ENCODE peak calls at places on chromosome 9, in seven cellular contexts. One of them, this sample, is unnamed.
A peak's percentile ranks its signal among the peaks of the same experiment; 100 is the strongest.

GRCh38 chr9:121860744-121861143 is 209.3 kb downstream of the DAB2IP start:
- DNase-seq in keratinocyte: no peak
- DNase-seq in fibroblast of villous mesenchyme: peak; percentile 89
- DNase-seq in esophagus squamous epithelium: no peak
- DNase-seq in AG09309: peak; percentile 77
- DNase-seq in Caco-2: no peak
- DNase-seq in lung: no peak
- DNase-seq in this sample: peak; percentile 74

GRCh38 chr9:127946728-127947127 is 9.1 kb upstream of the DPM2 start:
- DNase-seq in Caco-2: no peak
- DNase-seq in fibroblast of villous mesenchyme: no peak
- DNase-seq in lung: no peak
- DNase-seq in esophagus squamous epithelium: no peak
- DNase-seq in keratinocyte: no peak
- DNase-seq in AG09309: no peak
- DNase-seq in this sample: no peak

GRCh38 chr9:112288029-112288428 is 45.4 kb downstream of the PTBP3 start:
- DNase-seq in AG09309: no peak
- DNase-seq in keratinocyte: no peak
- DNase-seq in lung: no peak
- DNase-seq in Caco-2: no peak
- DNase-seq in esophagus squamous epithelium: no peak
- DNase-seq in fibroblast of villous mesenchyme: peak; percentile 21
- DNase-seq in this sample: no peak

GRCh38 chr9:110995511-110996340 is 42.5 kb downstream of the LPAR1 start:
- DNase-seq in Caco-2: no peak
- DNase-seq in esophagus squamous epithelium: no peak
- DNase-seq in AG09309: no peak
- DNase-seq in lung: no peak
- DNase-seq in fibroblast of villous mesenchyme: peak; percentile 95
- DNase-seq in keratinocyte: no peak
- DNase-seq in this sample: no peak

GRCh38 chr9:129058965-129059795 is 21.7 kb upstream of the DOLPP1 start:
- DNase-seq in keratinocyte: no peak
- DNase-seq in esophagus squamous epithelium: no peak
- DNase-seq in AG09309: no peak
- DNase-seq in Caco-2: peak; percentile 25
- DNase-seq in fibroblast of villous mesenchyme: no peak
- DNase-seq in lung: no peak
- DNase-seq in this sample: no peak

GRCh38 chr9:132412089-132412488 is 2.1 kb downstream of the CFAP77 start:
- DNase-seq in keratinocyte: no peak
- DNase-seq in Caco-2: peak; percentile 39
- DNase-seq in AG09309: no peak
- DNase-seq in fibroblast of villous mesenchyme: no peak
- DNase-seq in esophagus squamous epithelium: no peak
- DNase-seq in lung: no peak
- DNase-seq in this sample: no peak

GRCh38 chr9:80557256-80557655 is 985.5 kb downstream of the TLE4 start:
- DNase-seq in esophagus squamous epithelium: no peak
- DNase-seq in Caco-2: no peak
- DNase-seq in lung: no peak
- DNase-seq in AG09309: no peak
- DNase-seq in fibroblast of villous mesenchyme: no peak
- DNase-seq in keratinocyte: no peak
- DNase-seq in this sample: no peak

GRCh38 chr9:80755586-80755985 is 933.8 kb downstream of the TLE1 start:
- DNase-seq in Caco-2: no peak
- DNase-seq in fibroblast of villous mesenchyme: no peak
- DNase-seq in keratinocyte: no peak
- DNase-seq in esophagus squamous epithelium: no peak
- DNase-seq in AG09309: no peak
- DNase-seq in lung: no peak
- DNase-seq in this sample: no peak

GRCh38 chr9:129038109-129038852 is 1.9 kb downstream of the MIGA2 start:
- DNase-seq in fibroblast of villous mesenchyme: no peak
- DNase-seq in keratinocyte: no peak
- DNase-seq in Caco-2: no peak
- DNase-seq in lung: no peak
- DNase-seq in esophagus squamous epithelium: no peak
- DNase-seq in AG09309: no peak
- DNase-seq in this sample: no peak

GRCh38 chr9:114448706-114449105 is 56.6 kb downstream of the WHRN start:
- DNase-seq in keratinocyte: peak; percentile 35
- DNase-seq in AG09309: no peak
- DNase-seq in lung: no peak
- DNase-seq in fibroblast of villous mesenchyme: no peak
- DNase-seq in esophagus squamous epithelium: no peak
- DNase-seq in Caco-2: no peak
- DNase-seq in this sample: no peak

GRCh38 chr9:83473488-83473971 is 64.7 kb downstream of the FRMD3 start:
- DNase-seq in keratinocyte: no peak
- DNase-seq in lung: no peak
- DNase-seq in esophagus squamous epithelium: no peak
- DNase-seq in Caco-2: peak; percentile 27
- DNase-seq in AG09309: no peak
- DNase-seq in fibroblast of villous mesenchyme: peak; percentile 58
- DNase-seq in this sample: no peak

GRCh38 chr9:114156311-114156657 is 947 bp downstream of the COL27A1 start:
- DNase-seq in lung: no peak
- DNase-seq in fibroblast of villous mesenchyme: peak; percentile 74
- DNase-seq in Caco-2: no peak
- DNase-seq in esophagus squamous epithelium: no peak
- DNase-seq in keratinocyte: no peak
- DNase-seq in AG09309: no peak
- DNase-seq in this sample: no peak

GRCh38 chr9:114989600-114990410 is 59.4 kb upstream of the TNFSF8 start:
- DNase-seq in fibroblast of villous mesenchyme: no peak
- DNase-seq in esophagus squamous epithelium: no peak
- DNase-seq in AG09309: no peak
- DNase-seq in lung: no peak
- DNase-seq in Caco-2: no peak
- DNase-seq in keratinocyte: no peak
- DNase-seq in this sample: no peak

GRCh38 chr9:113886003-113886324 is 9.9 kb downstream of the ZNF618 start:
- DNase-seq in lung: no peak
- DNase-seq in AG09309: no peak
- DNase-seq in keratinocyte: no peak
- DNase-seq in fibroblast of villous mesenchyme: no peak
- DNase-seq in Caco-2: no peak
- DNase-seq in esophagus squamous epithelium: no peak
- DNase-seq in this sample: no peak

GRCh38 chr9:69877852-69878507 is 57.4 kb downstream of the CFAP95 start:
- DNase-seq in fibroblast of villous mesenchyme: peak; percentile 51
- DNase-seq in keratinocyte: no peak
- DNase-seq in Caco-2: no peak
- DNase-seq in lung: no peak
- DNase-seq in esophagus squamous epithelium: no peak
- DNase-seq in AG09309: peak; percentile 29
- DNase-seq in this sample: no peak

GRCh38 chr9:30771278-30771677 is 1613.2 kb upstream of the ACO1 start:
- DNase-seq in AG09309: no peak
- DNase-seq in fibroblast of villous mesenchyme: no peak
- DNase-seq in esophagus squamous epithelium: no peak
- DNase-seq in lung: no peak
- DNase-seq in Caco-2: no peak
- DNase-seq in keratinocyte: no peak
- DNase-seq in this sample: no peak

GRCh38 chr9:112860466-112860865 is 30.2 kb downstream of the SLC46A2 start:
- DNase-seq in keratinocyte: no peak
- DNase-seq in Caco-2: no peak
- DNase-seq in lung: no peak
- DNase-seq in AG09309: no peak
- DNase-seq in esophagus squamous epithelium: no peak
- DNase-seq in fibroblast of villous mesenchyme: no peak
- DNase-seq in this sample: no peak

GRCh38 chr9:133763272-133764183 is 25.4 kb upstream of the SARDH start:
- DNase-seq in lung: no peak
- DNase-seq in Caco-2: no peak
- DNase-seq in keratinocyte: no peak
- DNase-seq in fibroblast of villous mesenchyme: no peak
- DNase-seq in esophagus squamous epithelium: no peak
- DNase-seq in AG09309: peak; percentile 7
- DNase-seq in this sample: no peak

GRCh38 chr9:19481971-19482404 is 73.2 kb downstream of the ACER2 start:
- DNase-seq in keratinocyte: no peak
- DNase-seq in lung: no peak
- DNase-seq in fibroblast of villous mesenchyme: no peak
- DNase-seq in Caco-2: no peak
- DNase-seq in esophagus squamous epithelium: no peak
- DNase-seq in AG09309: no peak
- DNase-seq in this sample: no peak

GRCh38 chr9:92506184-92506857 is 24.0 kb upstream of the ASPN start:
- DNase-seq in fibroblast of villous mesenchyme: peak; percentile 88
- DNase-seq in lung: no peak
- DNase-seq in keratinocyte: peak; percentile 64
- DNase-seq in Caco-2: no peak
- DNase-seq in AG09309: peak; percentile 88
- DNase-seq in esophagus squamous epithelium: peak; percentile 1
- DNase-seq in this sample: peak; percentile 86

GRCh38 chr9:17165734-17166133 is 30.9 kb downstream of the CNTLN start:
- DNase-seq in esophagus squamous epithelium: no peak
- DNase-seq in Caco-2: no peak
- DNase-seq in fibroblast of villous mesenchyme: no peak
- DNase-seq in keratinocyte: no peak
- DNase-seq in AG09309: no peak
- DNase-seq in lung: no peak
- DNase-seq in this sample: no peak

DNA sequence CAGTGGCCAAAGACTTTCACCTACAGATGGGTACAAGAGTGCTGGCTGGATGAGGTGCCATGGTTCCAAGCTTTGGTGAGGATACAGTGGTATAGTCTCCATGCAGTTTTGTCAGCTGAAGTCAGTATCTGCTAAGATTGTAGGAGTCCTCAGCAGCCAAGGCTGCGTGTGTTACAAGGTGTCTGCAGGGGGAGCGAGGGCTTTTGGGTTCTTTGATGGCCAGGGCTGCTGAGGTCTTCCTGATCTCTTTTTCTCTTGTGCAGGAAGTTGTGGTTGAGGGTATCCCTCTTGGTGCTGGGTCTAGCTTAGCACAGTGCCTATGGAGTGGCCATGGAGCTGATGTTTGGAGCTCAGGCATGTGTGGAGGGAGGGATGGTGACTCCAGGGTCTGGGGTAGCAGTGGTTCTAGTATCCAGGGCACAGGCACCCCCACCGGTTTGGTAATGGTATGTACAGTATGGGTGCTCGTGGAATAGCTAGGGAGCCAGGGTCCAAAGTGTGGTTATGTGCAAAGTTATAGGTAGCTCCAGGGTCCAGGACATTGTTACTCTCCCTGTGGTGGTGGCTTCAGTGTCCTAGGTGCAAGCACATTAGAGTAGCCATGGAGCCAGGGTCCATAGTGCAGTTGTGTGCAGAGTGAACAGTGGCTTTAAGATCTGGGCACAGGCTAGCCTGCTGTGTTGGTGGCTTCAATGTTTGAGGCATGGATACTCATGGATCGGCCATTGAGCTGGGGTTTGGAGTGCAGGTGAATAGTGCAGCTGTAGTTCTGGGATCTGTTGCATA is 36.7 kb downstream of the CNTLN start:
- DNase-seq in esophagus squamous epithelium: no peak
- DNase-seq in lung: no peak
- DNase-seq in AG09309: no peak
- DNase-seq in Caco-2: no peak
- DNase-seq in fibroblast of villous mesenchyme: no peak
- DNase-seq in keratinocyte: no peak
- DNase-seq in this sample: no peak
- TF ChIP-seq CTCF in esophagus squamous epithelium: no peak
- TF ChIP-seq CTCF in lung: no peak
- TF ChIP-seq CTCF in AG09309: no peak
- TF ChIP-seq CTCF in Caco-2: no peak
- TF ChIP-seq CTCF in fibroblast of villous mesenchyme: no peak
- TF ChIP-seq CTCF in keratinocyte: no peak
- TF ChIP-seq CTCF in this sample: no peak

DNA sequence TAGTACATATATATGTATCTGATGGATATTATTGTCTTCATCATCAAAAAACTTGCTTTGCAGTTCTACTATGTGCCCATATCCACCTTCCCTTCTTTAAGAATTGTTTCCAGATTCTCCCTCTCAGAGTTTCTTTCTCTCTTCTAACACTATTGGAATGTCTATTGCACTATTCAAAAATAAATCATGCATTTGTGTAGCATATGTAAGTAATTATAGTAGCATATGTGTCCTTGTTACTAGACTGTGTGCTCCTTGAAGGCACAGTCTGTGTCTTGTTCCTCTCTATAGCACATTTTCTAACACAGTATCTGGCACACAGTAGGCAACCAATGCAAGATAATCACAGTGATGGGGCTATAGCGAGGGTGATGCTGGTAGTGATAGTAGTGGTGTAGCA is 43.4 kb upstream of the TRIM32 start:
- DNase-seq in fibroblast of villous mesenchyme: no peak
- DNase-seq in AG09309: no peak
- DNase-seq in lung: no peak
- DNase-seq in esophagus squamous epithelium: no peak
- DNase-seq in keratinocyte: no peak
- DNase-seq in Caco-2: no peak
- DNase-seq in this sample: no peak
- H3K4me3 ChIP-seq in fibroblast of villous mesenchyme: no peak overlapping the region
- H3K4me3 ChIP-seq in AG09309: no peak overlapping the region
- H3K4me3 ChIP-seq in lung: no peak overlapping the region
- H3K4me3 ChIP-seq in esophagus squamous epithelium: no peak overlapping the region
- H3K4me3 ChIP-seq in keratinocyte: no peak overlapping the region
- H3K4me3 ChIP-seq in Caco-2: no peak overlapping the region
- H3K4me3 ChIP-seq in this sample: no peak overlapping the region

DNA sequence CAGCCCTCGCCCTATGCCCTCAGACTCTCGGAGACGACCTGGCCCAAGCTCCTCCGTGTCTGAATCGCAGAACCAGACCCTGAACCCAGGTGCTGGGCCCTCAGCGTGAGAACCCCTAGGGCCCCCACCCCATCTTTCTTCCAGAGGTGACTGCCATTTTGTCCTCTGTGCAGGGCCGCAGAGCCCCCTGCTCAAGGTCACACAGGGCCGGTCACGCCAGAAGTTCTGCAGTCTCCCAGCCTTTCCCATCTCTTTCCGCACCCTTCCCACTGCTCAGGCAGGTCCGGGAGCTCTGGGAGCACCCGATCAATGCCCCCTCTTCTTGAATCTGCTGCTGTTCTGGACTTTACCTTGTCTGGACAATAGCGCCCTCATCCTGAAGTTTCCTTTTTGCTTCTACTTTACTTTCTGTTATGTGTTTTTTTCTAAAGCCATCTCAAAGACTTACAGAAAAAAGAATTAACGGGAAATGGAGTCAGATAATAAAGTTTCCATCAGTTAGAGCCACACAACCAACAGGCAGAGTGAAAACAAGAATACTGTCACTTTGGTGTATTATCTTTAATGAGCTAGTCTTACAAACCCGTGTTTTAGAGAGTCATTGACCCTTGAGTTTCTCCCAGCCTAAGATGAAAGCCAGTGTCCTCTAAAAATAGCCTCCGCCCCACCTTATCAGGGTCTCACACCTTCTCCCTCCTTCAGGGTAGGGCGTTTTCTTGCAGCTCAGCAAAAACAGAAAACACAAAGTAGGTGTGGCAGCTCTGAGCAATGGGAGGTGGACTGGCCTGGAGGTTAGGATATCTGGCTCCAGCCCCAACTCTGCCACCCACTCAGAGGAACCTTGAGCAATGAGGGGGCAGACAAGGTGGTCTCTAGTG is 1.8 kb downstream of the TMOD1 start:
- DNase-seq in fibroblast of villous mesenchyme: no peak
- DNase-seq in lung: peak; percentile 25
- DNase-seq in esophagus squamous epithelium: no peak
- DNase-seq in Caco-2: no peak
- DNase-seq in keratinocyte: no peak
- DNase-seq in AG09309: no peak
- DNase-seq in this sample: no peak
- TF ChIP-seq CTCF in fibroblast of villous mesenchyme: no peak
- TF ChIP-seq CTCF in lung: no peak
- TF ChIP-seq CTCF in esophagus squamous epithelium: no peak
- TF ChIP-seq CTCF in Caco-2: no peak
- TF ChIP-seq CTCF in keratinocyte: no peak
- TF ChIP-seq CTCF in AG09309: no peak
- TF ChIP-seq CTCF in this sample: no peak

GRCh38 chr9:137281345-137282116 is 4.0 kb downstream of the TOR4A start:
- DNase-seq in lung: no peak
- DNase-seq in Caco-2: no peak
- DNase-seq in esophagus squamous epithelium: no peak
- DNase-seq in AG09309: no peak
- DNase-seq in fibroblast of villous mesenchyme: no peak
- DNase-seq in keratinocyte: no peak
- DNase-seq in this sample: no peak
- H3K4me3 ChIP-seq in lung: no peak overlapping the region
- H3K4me3 ChIP-seq in Caco-2: no peak overlapping the region
- H3K4me3 ChIP-seq in esophagus squamous epithelium: no peak overlapping the region
- H3K4me3 ChIP-seq in AG09309: no peak overlapping the region
- H3K4me3 ChIP-seq in fibroblast of villous mesenchyme: no peak overlapping the region
- H3K4me3 ChIP-seq in keratinocyte: no peak overlapping the region
- H3K4me3 ChIP-seq in this sample: no peak overlapping the region

This sample was measured in AG04450.